ENCODE peak calls at places on chromosomes 2 and 18, in four cellular contexts. One of them, this sample, is unnamed.

GRCh38 chr2:180979086-180979934 is 1.1 kb upstream of the UBE2E3 start:
- DNase-seq in A549: no peak
- DNase-seq in K562: no peak
- DNase-seq in IMR-90: peak
- DNase-seq in this sample: peak

GRCh38 chr2:2933421-2933820 is 444.2 kb downstream of the EIPR1 start:
- DNase-seq in K562: no peak
- DNase-seq in A549: no peak
- DNase-seq in IMR-90: no peak
- DNase-seq in this sample: no peak

GRCh38 chr2:40746150-40746549 is 294.3 kb upstream of the SLC8A1 start:
- DNase-seq in IMR-90: no peak
- DNase-seq in A549: peak
- DNase-seq in K562: no peak
- DNase-seq in this sample: peak

GRCh38 chr2:69762513-69763494 is 20.9 kb downstream of the ANXA4 start:
- DNase-seq in K562: no peak
- DNase-seq in IMR-90: no peak
- DNase-seq in A549: no peak
- DNase-seq in this sample: no peak

GRCh38 chr2:210558708-210559107 is 2.3 kb downstream of the CPS1 start:
- DNase-seq in K562: no peak
- DNase-seq in A549: peak
- DNase-seq in IMR-90: no peak
- DNase-seq in this sample: no peak

GRCh38 chr2:210195066-210195852 is 24.1 kb upstream of the KANSL1L start:
- DNase-seq in K562: peak
- DNase-seq in IMR-90: peak
- DNase-seq in A549: peak
- DNase-seq in this sample: peak

GRCh38 chr2:206853880-206854279 is 85.4 kb upstream of the CPO start:
- DNase-seq in IMR-90: no peak
- DNase-seq in A549: no peak
- DNase-seq in K562: no peak
- DNase-seq in this sample: no peak

GRCh38 chr2:226351711-226352110 is 447.9 kb downstream of the IRS1 start:
- DNase-seq in A549: no peak
- DNase-seq in K562: no peak
- DNase-seq in IMR-90: no peak
- DNase-seq in this sample: no peak

GRCh38 chr2:211033765-211034164 is 477.4 kb downstream of the CPS1 start:
- DNase-seq in A549: peak
- DNase-seq in IMR-90: no peak
- DNase-seq in K562: no peak
- DNase-seq in this sample: peak

GRCh38 chr2:42359894-42360483 is 1.0 kb downstream of the COX7A2L start:
- DNase-seq in A549: no peak
- DNase-seq in IMR-90: peak
- DNase-seq in K562: peak
- DNase-seq in this sample: no peak

GRCh38 chr2:219962089-219962488 is 334.7 kb downstream of the SLC4A3 start:
- DNase-seq in A549: no peak
- DNase-seq in K562: no peak
- DNase-seq in IMR-90: no peak
- DNase-seq in this sample: no peak

GRCh38 chr18:60172030-60172429 is 200.5 kb downstream of the MC4R start:
- DNase-seq in IMR-90: no peak
- DNase-seq in A549: no peak
- DNase-seq in K562: no peak
- DNase-seq in this sample: no peak

GRCh38 chr18:23249348-23249747 is 114.1 kb downstream of the CABLES1 start:
- DNase-seq in A549: no peak
- DNase-seq in K562: no peak
- DNase-seq in IMR-90: no peak
- DNase-seq in this sample: no peak

GRCh38 chr2:178419123-178419522 is 31.9 kb downstream of the PRKRA start:
- DNase-seq in IMR-90: peak
- DNase-seq in K562: peak
- DNase-seq in A549: peak
- DNase-seq in this sample: no peak

GRCh38 chr18:44229693-44230108 is 451.0 kb upstream of the SETBP1 start:
- DNase-seq in A549: no peak
- DNase-seq in K562: no peak
- DNase-seq in IMR-90: peak
- DNase-seq in this sample: no peak

GRCh38 chr2:70935468-70936164 is at the start of gene ATP6V1B1:
- DNase-seq in A549: no peak
- DNase-seq in IMR-90: no peak
- DNase-seq in K562: no peak
- DNase-seq in this sample: peak

GRCh38 chr2:42931147-42931817 is 138.9 kb upstream of the HAAO start:
- DNase-seq in A549: peak
- DNase-seq in IMR-90: no peak
- DNase-seq in K562: no peak
- DNase-seq in this sample: peak

GRCh38 chr2:151150325-151150724 is 111.3 kb downstream of the RBM43 start:
- DNase-seq in K562: no peak
- DNase-seq in A549: no peak
- DNase-seq in IMR-90: no peak
- DNase-seq in this sample: no peak

GRCh38 chr18:45637546-45638327 is 22.5 kb downstream of the SLC14A2 start:
- DNase-seq in A549: no peak
- DNase-seq in K562: no peak
- DNase-seq in IMR-90: no peak
- DNase-seq in this sample: no peak

GRCh38 chr2:179909845-179910734 is 48.7 kb upstream of the ZNF385B start:
- DNase-seq in A549: no peak
- DNase-seq in IMR-90: no peak
- DNase-seq in K562: no peak
- DNase-seq in this sample: no peak

GRCh38 chr18:71040161-71040560 is 751.3 kb downstream of the SOCS6 start:
- DNase-seq in K562: no peak
- DNase-seq in A549: no peak
- DNase-seq in IMR-90: peak
- DNase-seq in this sample: no peak

GRCh38 chr2:103789716-103790085 is 1027.9 kb downstream of the TMEM182 start:
- DNase-seq in IMR-90: no peak
- DNase-seq in A549: no peak
- DNase-seq in K562: no peak
- DNase-seq in this sample: no peak

GRCh38 chr2:26561918-26562810 is 79.0 kb downstream of the CIB4 start:
- DNase-seq in A549: peak
- DNase-seq in IMR-90: no peak
- DNase-seq in K562: peak
- DNase-seq in this sample: peak

GRCh38 chr2:173232956-173233744 is 121.5 kb upstream of the CDCA7 start:
- DNase-seq in K562: no peak
- DNase-seq in IMR-90: peak
- DNase-seq in A549: no peak
- DNase-seq in this sample: no peak

GRCh38 chr2:206219957-206220356 is 54.5 kb upstream of the ZDBF2 start:
- DNase-seq in IMR-90: no peak
- DNase-seq in K562: no peak
- DNase-seq in A549: no peak
- DNase-seq in this sample: no peak

GRCh38 chr2:240430595-240430994 is 4.9 kb upstream of the GPC1 start:
- DNase-seq in IMR-90: no peak
- DNase-seq in K562: no peak
- DNase-seq in A549: no peak
- DNase-seq in this sample: no peak

GRCh38 chr2:168295051-168295450 is 47.7 kb upstream of the STK39 start:
- DNase-seq in K562: no peak
- DNase-seq in IMR-90: no peak
- DNase-seq in A549: no peak
- DNase-seq in this sample: no peak

GRCh38 chr18:3511980-3512379 is 62.0 kb downstream of the TGIF1 start:
- DNase-seq in IMR-90: peak
- DNase-seq in K562: no peak
- DNase-seq in A549: peak
- DNase-seq in this sample: no peak

GRCh38 chr2:190417045-190417842 is 9.1 kb downstream of the MFSD6 start:
- DNase-seq in IMR-90: no peak
- DNase-seq in K562: no peak
- DNase-seq in A549: no peak
- DNase-seq in this sample: peak

GRCh38 chr18:58195278-58195721 is 151.3 kb downstream of the NEDD4L start:
- DNase-seq in A549: no peak
- DNase-seq in K562: no peak
- DNase-seq in IMR-90: no peak
- DNase-seq in this sample: no peak

GRCh38 chr2:231614559-231615057 is 21.9 kb downstream of the TEX44 start:
- DNase-seq in A549: no peak
- DNase-seq in IMR-90: no peak
- DNase-seq in K562: no peak
- DNase-seq in this sample: no peak

DNA sequence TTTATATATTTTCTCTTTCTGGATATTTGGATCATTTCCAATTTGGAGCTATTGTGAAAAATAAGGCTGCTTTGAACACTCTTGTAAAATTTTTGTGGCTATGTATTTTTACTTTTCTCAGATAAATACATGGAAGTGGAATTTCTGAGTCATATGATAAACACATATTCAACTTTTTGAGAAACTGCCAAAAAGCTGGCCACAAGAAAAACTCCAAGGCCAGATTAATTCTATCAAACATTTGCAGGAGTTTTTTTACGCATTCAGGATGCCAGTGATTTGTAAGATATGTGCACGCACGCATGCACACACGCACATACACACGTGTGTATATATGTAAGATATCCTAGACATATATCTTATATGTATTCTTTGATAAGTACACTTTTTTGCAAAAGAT is 477.5 kb upstream of the SPHKAP start:
- DNase-seq in A549: no peak
- DNase-seq in IMR-90: peak
- DNase-seq in K562: no peak
- DNase-seq in this sample: no peak
- TF ChIP-seq BHLHE40 in A549: no peak
- TF ChIP-seq BHLHE40 in IMR-90: no peak
- TF ChIP-seq BHLHE40 in K562: no peak
- TF ChIP-seq BHLHE40 in this sample: no peak

DNA sequence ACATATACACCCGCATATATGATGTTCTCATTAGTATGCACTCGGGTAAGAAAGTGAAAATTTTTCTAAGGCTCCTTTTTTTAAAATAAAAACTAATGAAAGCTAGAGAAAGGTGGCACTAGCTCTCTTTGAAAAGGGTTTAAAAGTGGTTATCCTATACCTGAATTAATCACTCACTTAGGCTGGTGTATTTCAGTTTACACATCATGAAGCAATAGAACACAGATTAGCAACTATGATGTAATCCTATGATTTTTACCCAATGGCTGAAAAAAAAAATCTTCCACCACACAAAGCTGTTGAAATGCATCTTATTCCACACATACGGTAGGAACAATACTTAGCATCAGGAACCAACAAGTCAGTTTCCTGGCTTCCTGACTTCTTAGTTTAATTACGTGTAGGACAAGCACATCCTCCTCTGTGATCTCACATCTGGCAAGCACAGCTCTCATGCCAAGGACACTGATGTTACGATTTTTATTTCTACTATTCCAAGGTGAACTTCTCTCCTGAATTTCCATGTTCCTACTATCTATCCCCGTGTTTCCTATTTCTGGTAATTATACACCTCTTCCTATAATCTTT is 374.1 kb downstream of the NCKAP5 start:
- DNase-seq in K562: no peak
- DNase-seq in A549: peak
- DNase-seq in IMR-90: peak
- DNase-seq in this sample: no peak
- TF ChIP-seq MAFK in K562: no peak
- TF ChIP-seq MAFK in A549: no peak
- TF ChIP-seq MAFK in IMR-90: no peak
- TF ChIP-seq MAFK in this sample: no peak

GRCh38 chr2:64327129-64327509 is 126.8 kb upstream of the LGALSL start:
- DNase-seq in K562: no peak
- DNase-seq in IMR-90: no peak
- DNase-seq in A549: peak
- DNase-seq in this sample: no peak
- H3K4me3 ChIP-seq in K562: no peak
- H3K4me3 ChIP-seq in IMR-90: no peak
- H3K4me3 ChIP-seq in A549: no peak
- H3K4me3 ChIP-seq in this sample: no peak

GRCh38 chr2:189225032-189225431 is 45.5 kb upstream of the COL5A2 start:
- DNase-seq in K562: no peak
- DNase-seq in IMR-90: no peak
- DNase-seq in A549: no peak
- DNase-seq in this sample: no peak

GRCh38 chr2:189226017-189226416 is 46.5 kb upstream of the COL5A2 start:
- DNase-seq in A549: peak
- DNase-seq in K562: no peak
- DNase-seq in IMR-90: no peak
- DNase-seq in this sample: no peak

GRCh38 chr2:189218236-189218635 is 38.7 kb upstream of the COL5A2 start:
- DNase-seq in IMR-90: no peak
- DNase-seq in K562: no peak
- DNase-seq in A549: no peak
- DNase-seq in this sample: no peak

GRCh38 chr2:189221811-189222210 is 42.2 kb upstream of the COL5A2 start:
- DNase-seq in K562: no peak
- DNase-seq in A549: peak
- DNase-seq in IMR-90: peak
- DNase-seq in this sample: no peak

GRCh38 chr2:189222440-189222839 is 42.9 kb upstream of the COL5A2 start:
- DNase-seq in K562: no peak
- DNase-seq in IMR-90: no peak
- DNase-seq in A549: peak
- DNase-seq in this sample: no peak
- TF ChIP-seq BHLHE40 in K562: no peak
- TF ChIP-seq BHLHE40 in IMR-90: no peak
- TF ChIP-seq BHLHE40 in A549: no peak
- TF ChIP-seq BHLHE40 in this sample: no peak

DNA sequence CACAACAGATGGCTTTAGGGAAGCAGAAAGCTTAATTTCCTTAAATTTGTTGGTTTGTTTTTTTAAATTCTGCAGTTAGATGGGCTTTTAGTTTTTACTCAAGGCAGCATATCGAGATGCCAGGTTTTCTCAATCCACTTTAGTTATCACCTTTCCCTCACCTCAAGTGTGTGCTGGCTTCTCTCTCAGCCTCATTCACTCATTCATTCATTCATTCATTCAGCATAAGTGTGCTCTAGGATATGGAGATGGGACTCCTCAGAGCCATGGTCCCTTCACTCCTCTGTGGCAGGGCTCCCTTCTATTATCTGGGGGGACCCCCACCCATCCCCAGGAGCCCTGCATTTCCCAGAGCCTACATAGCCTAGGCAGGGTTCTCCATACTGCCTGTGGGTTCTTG is 19.0 kb downstream of the VIL1 start:
- DNase-seq in IMR-90: no peak
- DNase-seq in K562: no peak
- DNase-seq in A549: no peak
- DNase-seq in this sample: no peak
- TF ChIP-seq MAFK in IMR-90: no peak
- TF ChIP-seq MAFK in K562: no peak
- TF ChIP-seq MAFK in A549: no peak
- TF ChIP-seq MAFK in this sample: no peak

GRCh38 chr2:154698789-154699559 is 479 bp downstream of the KCNJ3 start:
- DNase-seq in K562: no peak
- DNase-seq in IMR-90: no peak
- DNase-seq in A549: no peak
- DNase-seq in this sample: no peak
- H3K4me3 ChIP-seq in K562: no peak
- H3K4me3 ChIP-seq in IMR-90: no peak
- H3K4me3 ChIP-seq in A549: peak
- H3K4me3 ChIP-seq in this sample: no peak

GRCh38 chr2:101380376-101380775 is 6.9 kb downstream of the CREG2 start:
- DNase-seq in K562: no peak
- DNase-seq in A549: no peak
- DNase-seq in IMR-90: peak
- DNase-seq in this sample: no peak
- TF ChIP-seq BHLHE40 in K562: no peak
- TF ChIP-seq BHLHE40 in A549: no peak
- TF ChIP-seq BHLHE40 in IMR-90: no peak
- TF ChIP-seq BHLHE40 in this sample: no peak

This sample was measured in HepG2.